ENCODE peak calls at places on chromosomes 11 and 22, in six cellular contexts. A is colonic mucosa, T is GM12878, M is heart right ventricle, Z is uterus, Q is BE2C. Y is an unnamed sample.

GRCh38 chr22:20156611-20157415 is 6.0 kb upstream of the CCDC188 start:
- DNase-seq in A (peak; percentile 86), T (peak; percentile 17), M (peak; percentile 83), Z (peak; percentile 85), Q (peak; percentile 87), Y (peak; percentile 85)

GRCh38 chr11:93329936-93330445 is 551 bp upstream of the DEUP1 start:
- DNase-seq in A (peak; percentile 19), T (no peak), M (no peak), Z (no peak), Q (no peak), Y (no peak)

GRCh38 chr22:38760477-38761201 is 4.8 kb upstream of the SUN2 start:
- DNase-seq in A (no peak), T (no peak), M (no peak), Z (no peak), Q (peak; percentile 91), Y (no peak)

GRCh38 chr11:86141645-86142569 is 73.0 kb upstream of the PICALM start:
- DNase-seq in A (no peak), T (no peak), M (no peak), Z (no peak), Q (no peak), Y (no peak)

GRCh38 chr22:50506611-50507420 is 686 bp downstream of the LMF2 start:
- DNase-seq in A (no peak), T (no peak), M (no peak), Z (peak; percentile 42), Q (no peak), Y (peak; percentile 61)

GRCh38 chr11:115645631-115646271 is 141.5 kb upstream of the CADM1 start:
- DNase-seq in A (no peak), T (no peak), M (peak; percentile 72), Z (peak; percentile 24), Q (peak; percentile 96), Y (no peak)

GRCh38 chr11:109728056-109728455 is 306.1 kb downstream of the C11orf87 start:
- DNase-seq in A (peak; percentile 25), T (no peak), M (no peak), Z (no peak), Q (no peak), Y (no peak)

GRCh38 chr11:125091877-125092664 is 19.4 kb downstream of the TMEM218 start:
- DNase-seq in A (no peak), T (no peak), M (no peak), Z (no peak), Q (no peak), Y (no peak)

GRCh38 chr11:15901790-15902189 is 454.6 kb downstream of the SOX6 start:
- DNase-seq in A (peak; percentile 53), T (no peak), M (no peak), Z (no peak), Q (no peak), Y (no peak)

GRCh38 chr11:29782447-29782846 is 234.4 kb downstream of the KCNA4 start:
- DNase-seq in A (no peak), T (no peak), M (no peak), Z (peak; percentile 20), Q (no peak), Y (no peak)

GRCh38 chr11:113289341-113290187 is 24.8 kb upstream of the TTC12 start:
- DNase-seq in A (peak; percentile 43), T (peak; percentile 33), M (peak; percentile 33), Z (peak; percentile 63), Q (peak; percentile 74), Y (no peak)

GRCh38 chr22:27799334-27800249 is 2.0 kb downstream of the MN1 start:
- DNase-seq in A (no peak), T (no peak), M (no peak), Z (no peak), Q (no peak), Y (no peak)

GRCh38 chr11:82883853-82884252 is 16.4 kb downstream of the PRCP start:
- DNase-seq in A (no peak), T (no peak), M (peak; percentile 50), Z (no peak), Q (no peak), Y (no peak)

GRCh38 chr11:75780888-75781287 is 12.3 kb downstream of the DGAT2 start:
- DNase-seq in A (no peak), T (no peak), M (no peak), Z (no peak), Q (no peak), Y (no peak)

GRCh38 chr11:44037658-44037998 is 10.2 kb upstream of the ACCSL start:
- DNase-seq in A (no peak), T (no peak), M (no peak), Z (no peak), Q (no peak), Y (no peak)
- TF ChIP-seq CTCF in A (no peak), T (no peak), M (no peak), Z (no peak), Q (no peak), Y (no peak)

GRCh38 chr22:44181033-44181911 is 547 bp downstream of the PARVG start:
- DNase-seq in A (peak; percentile 32), T (no peak), M (no peak), Z (no peak), Q (no peak), Y (peak; percentile 79)

GRCh38 chr22:44181912-44182590 is 1.3 kb downstream of the PARVG start:
- DNase-seq in A (no peak), T (no peak), M (no peak), Z (no peak), Q (no peak), Y (no peak)

GRCh38 chr22:44179989-44180705 is 578 bp upstream of the PARVG start:
- DNase-seq in A (no peak), T (no peak), M (no peak), Z (no peak), Q (no peak), Y (no peak)

GRCh38 chr22:44179196-44179988 is 1.3 kb upstream of the PARVG start:
- DNase-seq in A (no peak), T (no peak), M (no peak), Z (no peak), Q (no peak), Y (no peak)

GRCh38 chr22:44180706-44181032 is at the start of gene PARVG:
- DNase-seq in A (no peak), T (peak; percentile 57), M (no peak), Z (no peak), Q (no peak), Y (no peak)
- H3K4me1 ChIP-seq in A (no peaks in the 10 kb centered on the region), T (peaks cover 13% of the 10 kb centered on the region), M (no peaks in the 10 kb centered on the region), Z (peaks cover 5% of the 10 kb centered on the region), Q (no peaks in the 10 kb centered on the region), Y (peaks cover 4% of the 10 kb centered on the region)

GRCh38 chr11:127420139-127420538 is 419.6 kb upstream of the KIRREL3 start:
- DNase-seq in A (no peak), T (no peak), M (no peak), Z (no peak), Q (no peak), Y (no peak)
- TF ChIP-seq CTCF in A (no peak), T (no peak), M (no peak), Z (no peak), Q (no peak), Y (no peak)

GRCh38 chr11:72235351-72236057 is 8.5 kb downstream of the PHOX2A start:
- DNase-seq in A (no peak), T (no peak), M (no peak), Z (no peak), Q (peak; percentile 57), Y (no peak)

GRCh38 chr11:72237112-72237931 is 6.7 kb downstream of the PHOX2A start:
- DNase-seq in A (no peak), T (no peak), M (peak; percentile 3), Z (no peak), Q (peak; percentile 78), Y (no peak)

GRCh38 chr11:72236774-72237111 is 7.2 kb downstream of the PHOX2A start:
- DNase-seq in A (peak; percentile 14), T (no peak), M (no peak), Z (no peak), Q (no peak), Y (no peak)

GRCh38 chr11:72234920-72235319 is 9.1 kb downstream of the PHOX2A start:
- DNase-seq in A (no peak), T (no peak), M (no peak), Z (no peak), Q (no peak), Y (no peak)

DNA sequence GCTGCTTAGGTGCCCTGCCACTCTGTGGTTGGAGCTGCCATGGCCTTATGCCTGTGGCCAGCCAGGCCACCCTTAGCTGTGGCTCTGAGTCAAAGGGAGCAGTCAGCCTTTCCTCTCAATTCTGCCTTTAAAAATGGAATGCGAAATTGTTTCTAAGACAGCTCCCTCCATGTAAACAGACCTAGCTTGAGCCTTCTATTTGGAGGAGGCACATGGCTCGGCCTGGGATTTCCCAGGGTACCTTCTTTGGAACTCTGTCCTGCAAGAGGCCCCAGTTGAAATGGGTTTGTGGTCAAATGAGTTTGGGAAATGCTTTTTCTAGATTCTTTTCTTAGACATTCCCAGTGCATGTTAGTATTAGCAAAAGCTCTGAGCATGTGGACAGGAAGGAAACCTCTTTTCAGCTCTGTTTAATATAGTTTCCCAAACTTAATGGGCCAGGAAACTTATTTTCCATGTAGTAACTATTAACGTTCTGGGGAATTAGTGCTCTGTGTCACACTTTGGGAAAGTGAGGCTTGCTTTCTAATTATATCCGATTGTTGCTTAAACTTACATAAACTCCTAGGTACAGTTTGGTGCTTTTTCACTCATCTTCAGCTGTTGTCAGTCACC is 7.8 kb downstream of the PHOX2A start:
- DNase-seq in A (no peak), T (no peak), M (no peak), Z (no peak), Q (no peak), Y (no peak)
- H3K4me1 ChIP-seq in A (peaks cover 15% of the 10 kb centered on the region), T (peaks cover 4% of the 10 kb centered on the region), M (peaks cover 10% of the 10 kb centered on the region), Z (peaks cover 14% of the 10 kb centered on the region), Q (peaks cover 18% of the 10 kb centered on the region), Y (peaks cover 35% of the 10 kb centered on the region)

DNA sequence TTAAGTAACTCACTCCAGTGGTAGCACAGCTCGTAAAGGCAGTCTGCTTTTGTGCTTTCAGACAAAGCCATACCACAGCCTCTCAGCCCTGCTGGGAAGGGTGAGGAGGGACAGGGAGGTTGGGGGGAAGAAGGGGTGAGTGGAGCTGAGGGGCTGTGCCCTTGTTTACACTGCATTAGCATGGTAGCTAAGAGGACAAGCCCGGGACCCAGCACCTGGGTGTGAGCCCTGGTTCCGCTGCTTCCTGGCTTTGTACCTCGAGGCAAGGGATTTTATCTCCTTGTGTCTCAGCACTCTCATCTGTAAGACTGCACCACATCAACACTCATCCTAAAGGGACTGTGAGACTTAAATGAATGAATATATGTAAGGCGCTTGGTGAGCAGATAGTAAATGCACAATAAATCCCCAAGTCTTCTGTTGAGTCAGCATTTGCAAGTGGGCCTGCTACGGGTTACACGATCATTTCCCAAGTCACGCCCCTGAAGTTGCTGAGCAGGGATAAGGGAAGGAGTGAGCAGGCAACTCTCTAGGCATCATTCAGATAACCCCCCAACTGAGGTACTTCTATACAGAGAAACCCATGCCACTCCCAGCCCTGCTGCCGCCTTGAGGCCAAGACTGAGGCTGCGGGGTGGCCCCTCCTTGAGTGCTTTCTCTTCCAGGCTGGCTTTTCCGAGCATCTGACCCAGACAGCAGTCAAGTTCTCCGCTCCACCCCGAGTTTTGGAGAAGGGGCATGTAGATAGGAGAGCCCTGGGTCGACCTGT is 7.5 kb downstream of the RASD2 start:
- DNase-seq in A (no peak), T (no peak), M (no peak), Z (no peak), Q (no peak), Y (no peak)
- TF ChIP-seq CTCF in A (no peak), T (no peak), M (no peak), Z (no peak), Q (peak; percentile 12), Y (no peak)

GRCh38 chr11:578276-579035 is 2.2 kb downstream of the PHRF1 start:
- DNase-seq in A (no peak), T (no peak), M (no peak), Z (no peak), Q (no peak), Y (no peak)
- H3K4me1 ChIP-seq in A (peaks cover 16% of the 10 kb centered on the region), T (peaks cover 16% of the 10 kb centered on the region), M (peaks cover 26% of the 10 kb centered on the region), Z (peaks cover 22% of the 10 kb centered on the region), Q (no peaks in the 10 kb centered on the region), Y (peaks cover 58% of the 10 kb centered on the region)